ENCODE peak calls at places on chromosome 1, in six cellular contexts. Z is transverse colon, X is breast epithelium, E is uterus, H is stomach, D is prostate gland. N is an unnamed sample.

GRCh38 chr1:221776495-221777413 is 34.9 kb upstream of the DUSP10 start:
- DNase-seq in Z (no peak), X (no peak), E (no peak), H (no peak), D (no peak), N (no peak)

GRCh38 chr1:75203415-75204277 is 69.5 kb downstream of the LHX8 start:
- DNase-seq in Z (no peak), X (no peak), E (no peak), H (no peak), D (no peak), N (no peak)

GRCh38 chr1:26225033-26225831 is 8.8 kb upstream of the CEP85 start:
- DNase-seq in Z (peak; percentile 78), X (peak; percentile 59), E (peak; percentile 37), H (peak; percentile 80), D (peak; percentile 14), N (peak; percentile 98)

GRCh38 chr1:44655609-44656008 is 18.7 kb downstream of the TMEM53 start:
- DNase-seq in Z (no peak), X (no peak), E (no peak), H (no peak), D (no peak), N (peak; percentile 56)

GRCh38 chr1:61864501-61864900 is 122.2 kb downstream of the PATJ start:
- DNase-seq in Z (no peak), X (no peak), E (no peak), H (no peak), D (no peak), N (no peak)

GRCh38 chr1:233790662-233791371 is 113.7 kb upstream of the SLC35F3 start:
- DNase-seq in Z (peak; percentile 11), X (no peak), E (peak; percentile 26), H (peak; percentile 28), D (peak; percentile 21), N (peak; percentile 45)

GRCh38 chr1:22332166-22332717 is 119.4 kb upstream of the ZBTB40 start:
- DNase-seq in Z (no peak), X (no peak), E (peak; percentile 31), H (no peak), D (no peak), N (no peak)

GRCh38 chr1:12196641-12197482 is 30.1 kb downstream of the TNFRSF1B start:
- DNase-seq in Z (peak; percentile 47), X (no peak), E (no peak), H (no peak), D (no peak), N (peak; percentile 60)

GRCh38 chr1:42931108-42931539 is 27.5 kb downstream of the SLC2A1 start:
- DNase-seq in Z (peak; percentile 59), X (peak; percentile 15), E (no peak), H (no peak), D (no peak), N (no peak)

GRCh38 chr1:2449636-2450454 is 26.2 kb upstream of the PLCH2 start:
- DNase-seq in Z (no peak), X (no peak), E (no peak), H (no peak), D (no peak), N (no peak)

GRCh38 chr1:202858306-202858705 is 30.6 kb downstream of the RABIF start:
- DNase-seq in Z (peak; percentile 53), X (no peak), E (peak; percentile 82), H (peak; percentile 30), D (no peak), N (peak; percentile 47)

GRCh38 chr1:206935491-206936067 is 10.7 kb downstream of the PIGR start:
- DNase-seq in Z (peak; percentile 61), X (no peak), E (no peak), H (peak; percentile 70), D (peak; percentile 41), N (peak; percentile 82)

GRCh38 chr1:65075123-65075976 is 72.7 kb upstream of the AK4 start:
- DNase-seq in Z (peak; percentile 63), X (no peak), E (peak; percentile 40), H (peak; percentile 59), D (peak; percentile 65), N (peak; percentile 21)

GRCh38 chr1:183267646-183268431 is 81.8 kb downstream of the LAMC2 start:
- DNase-seq in Z (no peak), X (no peak), E (no peak), H (no peak), D (no peak), N (no peak)

GRCh38 chr1:55120538-55120937 is 81.2 kb downstream of the PCSK9 start:
- DNase-seq in Z (no peak), X (no peak), E (no peak), H (no peak), D (no peak), N (no peak)

GRCh38 chr1:239386453-239387303 is at the start of gene CHRM3:
- DNase-seq in Z (peak; percentile 87), X (no peak), E (peak; percentile 29), H (peak; percentile 89), D (peak; percentile 66), N (peak; percentile 72)

GRCh38 chr1:213821175-213821942 is 166.4 kb upstream of the PROX1 start:
- DNase-seq in Z (no peak), X (no peak), E (no peak), H (no peak), D (no peak), N (no peak)

GRCh38 chr1:156104065-156104810 is 10.3 kb upstream of the LMNA start:
- DNase-seq in Z (peak; percentile 79), X (peak; percentile 92), E (peak; percentile 88), H (peak; percentile 70), D (peak; percentile 85), N (no peak)

GRCh38 chr1:182720465-182720864 is 36.1 kb upstream of the RGS8 start:
- DNase-seq in Z (no peak), X (no peak), E (no peak), H (no peak), D (no peak), N (no peak)

GRCh38 chr1:6785721-6786505 is 659 bp downstream of the CAMTA1 start:
- DNase-seq in Z (peak; percentile 49), X (no peak), E (peak; percentile 56), H (peak; percentile 38), D (peak; percentile 13), N (peak; percentile 56)

GRCh38 chr1:41840592-41841246 is 78.0 kb downstream of the HIVEP3 start:
- DNase-seq in Z (no peak), X (no peak), E (no peak), H (no peak), D (peak; percentile 24), N (no peak)

GRCh38 chr1:17594026-17594425 is 54.5 kb downstream of the ARHGEF10L start:
- DNase-seq in Z (no peak), X (no peak), E (no peak), H (no peak), D (no peak), N (no peak)

DNA sequence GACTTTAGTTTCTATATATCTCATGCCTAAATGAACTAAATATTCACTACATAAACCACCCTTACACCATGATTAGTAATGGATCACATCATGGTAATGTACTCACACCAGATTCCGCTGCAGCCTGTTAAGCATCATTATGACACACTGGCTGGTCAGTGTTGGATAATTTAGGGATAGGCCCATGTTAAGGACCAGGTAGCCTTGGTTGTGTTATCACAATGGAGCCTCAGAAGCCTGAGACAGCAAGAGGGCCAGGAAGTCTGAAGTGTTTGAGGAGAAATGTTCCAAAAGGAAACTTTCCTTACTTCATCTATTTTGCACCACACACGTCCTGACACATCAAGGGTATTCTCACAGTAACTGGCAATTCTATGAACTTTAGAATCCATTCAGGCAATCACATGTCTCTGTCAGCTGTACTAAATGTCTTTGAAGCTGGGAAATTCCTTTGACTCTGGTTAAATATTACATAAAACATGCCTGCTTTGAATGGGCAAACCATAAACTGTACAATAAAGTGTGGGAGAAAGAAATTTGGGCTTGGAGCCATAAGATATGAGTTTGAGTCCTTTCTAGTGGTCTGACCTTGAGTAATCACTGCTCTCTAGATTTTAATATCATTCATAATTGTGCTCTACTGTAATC is 105.3 kb upstream of the DPT start:
- DNase-seq in Z (no peak), X (no peak), E (no peak), H (no peak), D (no peak), N (no peak)
- TF ChIP-seq POLR2A in Z (no peak), X (no peak), E (no peak), H (no peak), D (no peak), N (no peak)

GRCh38 chr1:90133133-90133532 is 138.2 kb downstream of the ZNF326 start:
- DNase-seq in Z (peak; percentile 23), X (no peak), E (no peak), H (no peak), D (no peak), N (no peak)
- TF ChIP-seq CTCF in Z (peak; percentile 41), X (peak; percentile 27), E (no peak), H (peak; percentile 27), D (peak; percentile 30), N (peak; percentile 54)

GRCh38 chr1:48718116-48718630 is 58.5 kb downstream of the BEND5 start:
- DNase-seq in Z (no peak), X (no peak), E (no peak), H (no peak), D (no peak), N (no peak)
- H3K4me1 ChIP-seq in Z (no peaks in the 10 kb centered on the region), X (no peaks in the 10 kb centered on the region), E (no peaks in the 10 kb centered on the region), H (no peaks in the 10 kb centered on the region), D (no peaks in the 10 kb centered on the region), N (no peaks in the 10 kb centered on the region)

DNA sequence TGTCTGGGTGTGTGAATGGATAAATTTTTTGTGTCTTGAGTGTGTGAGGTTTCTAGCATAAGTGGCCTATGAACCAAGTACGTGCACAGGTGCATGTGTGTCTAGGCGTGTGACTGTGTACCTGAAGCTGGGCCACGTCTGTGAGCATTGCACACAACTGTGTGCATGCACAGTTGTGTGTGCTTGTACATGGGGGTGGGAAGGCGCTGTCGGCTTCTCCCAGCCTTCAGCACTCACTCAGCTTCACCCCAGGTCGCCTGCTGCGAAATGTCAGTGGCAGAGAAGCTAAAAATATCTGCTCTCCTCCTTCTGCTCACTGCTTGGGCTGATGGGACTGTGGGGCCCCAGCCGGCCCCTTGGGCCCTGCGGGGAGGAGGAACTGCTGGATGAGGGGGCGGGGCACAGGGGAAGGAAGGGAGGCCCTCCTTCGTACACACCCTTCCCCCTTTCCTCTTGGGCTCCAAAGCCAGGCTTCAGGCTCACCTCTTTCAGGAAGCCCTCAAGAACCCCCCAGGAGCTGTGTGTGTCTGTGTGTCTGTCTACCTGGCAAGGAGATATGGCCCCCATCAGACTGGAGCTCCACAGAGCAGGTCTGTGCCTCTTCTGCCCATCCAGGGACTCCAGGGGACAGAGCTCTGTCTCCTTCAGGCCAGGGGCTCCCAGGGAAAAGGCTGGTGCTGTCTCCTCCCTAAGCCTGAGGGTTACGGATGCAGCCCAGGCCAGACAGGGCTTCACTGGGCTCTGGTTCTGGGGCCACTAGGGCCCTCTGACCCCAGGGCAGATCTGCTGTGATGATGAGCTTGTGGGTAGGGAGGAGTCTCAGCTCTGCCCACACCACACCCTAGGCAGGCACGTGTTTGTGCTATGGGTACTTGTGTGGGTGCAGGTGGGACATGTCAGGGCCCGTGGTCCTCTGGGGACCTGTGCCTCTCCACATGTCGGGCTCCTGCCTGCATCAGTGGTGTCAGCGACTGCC is 35.6 kb upstream of the WASF2 start:
- DNase-seq in Z (peak; percentile 75), X (no peak), E (peak; percentile 86), H (no peak), D (no peak), N (peak; percentile 53)
- TF ChIP-seq POLR2A in Z (no peak), X (no peak), E (no peak), H (no peak), D (no peak), N (no peak)

DNA sequence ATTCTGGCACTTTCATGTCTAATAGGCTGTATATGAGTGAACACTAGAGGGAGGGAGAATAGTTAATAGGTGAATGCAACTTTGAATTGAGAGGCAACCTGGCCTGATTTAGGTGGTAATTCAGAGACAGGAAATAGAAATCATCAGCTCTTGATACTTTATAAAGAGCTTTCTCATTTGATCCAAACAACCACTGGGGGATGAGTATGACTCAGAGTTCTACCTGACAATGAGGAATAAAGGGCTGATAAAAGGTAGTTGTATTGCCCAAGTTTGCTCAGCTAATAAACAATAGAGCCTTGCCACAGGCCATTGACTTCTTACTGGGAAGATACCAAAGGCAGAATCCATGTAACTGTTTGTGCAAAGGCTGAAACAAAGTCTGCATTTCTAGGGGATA is 5.3 kb upstream of the FAM89A start:
- DNase-seq in Z (no peak), X (no peak), E (no peak), H (no peak), D (no peak), N (no peak)
- TF ChIP-seq CTCF in Z (no peak), X (no peak), E (no peak), H (no peak), D (no peak), N (no peak)

N was measured in right lobe of liver.